ENCODE peak calls at places on chromosomes 16 and 17, in nine cellular contexts. T, V, G, M, Y, P, R, U and Q are unnamed samples.

GRCh38 chr17:48594412-48595106 is 980 bp upstream of the HOXB5 start:
- DNase-seq in P (no peak), M (no peak), Y (no peak), G (no peak), T (no peak), U (no peak), V (no peak), R (no peak), Q (no peak)

GRCh38 chr17:78401891-78402290 is 23.4 kb downstream of the PGS1 start:
- DNase-seq in M (no peak), G (no peak), U (no peak), Y (no peak), R (no peak), V (no peak), P (no peak), T (no peak), Q (no peak)

GRCh38 chr16:57675752-57676623 is 7.9 kb downstream of the ADGRG3 start:
- DNase-seq in V (peak), U (peak), M (no peak), G (no peak), P (no peak), Y (no peak), T (no peak), R (no peak), Q (no peak)

GRCh38 chr17:8581002-8581658 is 49.4 kb downstream of the MYH10 start:
- DNase-seq in U (no peak), P (no peak), R (no peak), M (no peak), G (peak), Y (peak), V (no peak), T (no peak), Q (no peak)

GRCh38 chr16:53600076-53600475 is 97.1 kb upstream of the AKTIP start:
- DNase-seq in G (no peak), R (no peak), Y (no peak), U (no peak), V (no peak), P (no peak), M (no peak), T (no peak), Q (no peak)

GRCh38 chr17:66466933-66467367 is 164.5 kb downstream of the PRKCA start:
- DNase-seq in P (no peak), G (no peak), U (no peak), R (no peak), Y (no peak), V (no peak), T (no peak), M (no peak), Q (no peak)

GRCh38 chr17:77516902-77517301 is 376.1 kb downstream of the SEC14L1 start:
- DNase-seq in R (no peak), U (no peak), Y (no peak), G (peak), T (no peak), V (no peak), M (no peak), P (no peak), Q (no peak)

GRCh38 chr17:44854201-44854600 is 6.5 kb downstream of the HIGD1B start:
- DNase-seq in R (no peak), V (no peak), P (no peak), U (no peak), Y (no peak), M (no peak), G (no peak), T (no peak), Q (no peak)